ENCODE peak calls at places on chromosomes 12 and 14, in five cellular contexts. G, W, P, X and V are unnamed samples. For H3K4me1, the result is how much of the 10 kb centered on the place peaks cover.

GRCh38 chr14:37124617-37125016 is 47.8 kb downstream of the SLC25A21 start:
- DNase-seq in X (no peak), G (no peak), P (no peak), W (no peak), V (no peak)

GRCh38 chr12:124303579-124304313 is 8.9 kb downstream of the RFLNA start:
- DNase-seq in P (no peak), G (no peak), W (no peak), X (no peak), V (no peak)

GRCh38 chr12:131428086-131428685 is 282.7 kb upstream of the SFSWAP start:
- DNase-seq in X (no peak), P (no peak), W (no peak), G (no peak), V (peak)

GRCh38 chr14:76784881-76785280 is 23.6 kb downstream of the VASH1 start:
- DNase-seq in X (no peak), P (peak), W (peak), G (peak), V (peak)

GRCh38 chr12:14774944-14775651 is 28.2 kb downstream of the WBP11 start:
- DNase-seq in P (peak), G (no peak), X (peak), W (peak), V (peak)

GRCh38 chr12:115223322-115223721 is 539.3 kb upstream of the TBX3 start:
- DNase-seq in X (no peak), W (peak), P (peak), G (no peak), V (no peak)

GRCh38 chr14:103111297-103111981 is 11.8 kb upstream of the TNFAIP2 start:
- DNase-seq in X (no peak), P (no peak), W (no peak), G (no peak), V (no peak)

GRCh38 chr12:52216107-52216506 is 16.9 kb upstream of the KRT7 start:
- DNase-seq in G (no peak), W (peak), P (no peak), X (no peak), V (no peak)

GRCh38 chr12:111557271-111558106 is 41.6 kb downstream of the ATXN2 start:
- DNase-seq in P (no peak), G (no peak), W (peak), X (no peak), V (no peak)

GRCh38 chr12:51531982-51532497 is 59.0 kb upstream of the SCN8A start:
- DNase-seq in G (peak), W (peak), P (peak), X (peak), V (peak)

GRCh38 chr14:73712071-73712506 is 2.1 kb downstream of the PNMA1 start:
- DNase-seq in X (no peak), W (peak), P (peak), G (no peak), V (no peak)
- H3K4me3 ChIP-seq in X (peak), W (peak), P (peak), G (peak), V (peak)

DNA sequence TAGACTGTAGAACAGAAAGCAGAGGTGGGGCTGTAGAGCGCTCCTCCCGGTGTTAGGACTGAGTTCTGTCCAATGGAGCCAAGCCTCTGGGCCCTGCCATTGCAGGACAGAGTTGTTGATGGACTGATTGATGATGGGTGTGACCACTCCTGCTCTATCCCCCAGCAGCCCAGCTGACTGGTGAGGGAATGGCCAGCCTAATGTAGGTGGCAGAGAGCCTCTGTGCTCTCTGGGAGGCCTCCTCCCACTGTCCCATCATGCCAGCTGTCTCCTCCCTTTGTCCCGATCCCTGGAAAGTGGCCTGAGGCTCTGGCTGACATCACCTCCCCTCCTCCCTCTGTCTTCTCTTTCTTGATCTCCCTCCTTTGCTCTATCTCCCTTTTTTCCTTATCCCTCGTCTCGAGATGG is 804 bp downstream of the EFS start:
- DNase-seq in W (no peak), P (peak), G (peak), X (peak), V (no peak)
- H3K4me1 ChIP-seq in W (under half), P (under half), G (under half), X (under half), V (under half)

DNA sequence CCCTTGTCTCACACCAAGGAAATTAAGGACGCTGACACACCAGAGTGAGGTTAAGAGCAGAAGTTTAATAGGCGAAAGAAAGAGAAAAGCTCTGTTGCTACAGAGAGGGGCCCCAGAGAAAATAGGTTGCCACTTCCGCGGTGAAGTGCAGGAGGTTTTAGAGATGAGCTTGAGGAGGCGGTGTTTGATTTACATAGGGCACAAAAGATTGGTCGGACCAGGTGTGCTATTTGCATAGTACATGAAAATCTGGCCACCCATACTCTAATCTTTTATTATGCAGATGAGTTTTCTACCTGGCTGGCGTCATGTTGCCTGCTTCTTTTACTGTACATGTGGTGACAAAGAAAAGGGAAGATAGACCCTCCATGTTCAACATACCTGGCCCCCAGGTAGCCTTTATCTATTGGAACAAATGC is 23.3 kb upstream of the MYF6 start:
- DNase-seq in G (no peak), P (no peak), W (no peak), X (no peak), V (no peak)
- H3K27ac ChIP-seq in G (no peak), P (no peak), W (no peak), X (no peak), V (no peak)

GRCh38 chr14:93971635-93972027 is 4.7 kb downstream of the ASB2 start:
- DNase-seq in G (no peak), W (no peak), X (no peak), P (no peak), V (no peak)

GRCh38 chr14:93970967-93971634 is 5.3 kb downstream of the ASB2 start:
- DNase-seq in P (no peak), W (peak), X (no peak), G (no peak), V (no peak)

GRCh38 chr14:93974299-93974698 is 2.1 kb downstream of the ASB2 start:
- DNase-seq in X (no peak), W (no peak), P (no peak), G (no peak), V (no peak)

GRCh38 chr14:93973607-93974006 is 2.8 kb downstream of the ASB2 start:
- DNase-seq in G (no peak), W (no peak), X (no peak), P (no peak), V (no peak)

DNA sequence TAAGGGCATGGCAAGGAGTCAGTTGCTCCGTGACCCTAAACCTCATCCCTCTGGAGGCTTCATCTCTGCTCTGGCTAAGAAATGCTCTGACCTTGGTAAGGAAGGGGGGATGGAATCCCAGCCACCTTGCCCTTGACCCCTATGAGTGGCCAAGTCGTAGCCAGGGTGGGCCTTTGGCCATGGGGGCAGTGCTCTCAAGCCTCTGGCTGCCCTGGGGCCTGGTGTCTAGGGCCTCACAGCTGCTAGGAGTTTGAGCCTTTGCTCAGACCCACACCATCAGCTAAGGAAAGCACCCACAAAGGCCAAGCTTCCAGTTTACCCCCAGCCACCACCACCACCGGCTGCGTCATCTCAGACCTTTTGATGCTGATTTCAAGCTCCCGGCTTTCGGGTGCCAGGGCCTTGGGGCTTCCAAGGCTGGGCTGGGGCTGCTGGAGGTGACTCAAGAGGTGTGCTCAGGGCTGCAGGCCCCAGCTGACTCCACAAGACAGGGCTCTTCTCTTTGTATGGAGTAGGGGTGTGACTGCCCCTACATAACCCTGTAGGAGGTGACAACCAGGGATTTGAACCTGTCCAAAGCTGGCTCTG is 3.7 kb downstream of the ASB2 start:
- DNase-seq in W (no peak), P (no peak), X (no peak), G (no peak), V (no peak)
- H3K4me3 ChIP-seq in W (no peak), P (no peak), X (no peak), G (no peak), V (no peak)

DNA sequence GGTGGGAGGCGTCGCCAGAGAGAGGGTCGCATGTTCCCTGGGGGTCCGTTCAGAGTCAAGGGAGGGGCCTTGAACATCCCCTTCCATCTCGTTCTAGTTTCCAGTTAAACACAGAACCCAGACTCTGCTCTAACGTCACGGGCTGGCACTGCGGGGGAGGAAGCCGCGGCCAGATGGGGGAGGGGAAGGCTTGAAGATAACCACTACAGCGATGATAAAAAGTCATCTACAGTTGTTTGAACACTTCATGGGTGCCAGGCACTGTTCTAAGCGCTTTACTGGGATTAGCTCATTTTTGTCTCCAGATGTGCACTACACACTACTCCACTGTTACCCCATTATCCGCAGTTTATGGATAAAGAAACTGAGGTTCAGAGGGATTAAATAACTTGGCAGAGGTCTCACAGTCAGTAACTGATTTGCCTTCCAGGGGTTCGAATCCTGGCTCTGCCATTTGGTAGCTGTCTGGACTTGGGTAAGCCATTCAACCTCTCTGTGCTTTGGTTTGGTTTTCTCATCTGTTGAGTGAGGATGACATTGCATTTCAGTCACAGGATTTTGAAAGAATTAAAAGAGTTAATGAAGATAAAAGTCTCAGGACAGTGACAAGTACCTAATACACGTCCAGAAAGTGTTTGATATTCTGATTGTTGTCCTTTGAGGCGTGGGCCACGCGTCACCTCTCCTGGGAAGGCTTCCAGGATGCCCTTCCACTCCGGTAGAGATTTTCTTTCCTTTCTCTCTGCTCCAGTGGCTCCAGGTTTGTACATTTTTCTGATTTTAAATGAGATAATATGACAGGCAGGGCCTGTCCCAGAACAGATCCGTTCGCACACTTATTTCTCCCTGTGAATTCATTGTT is 798 bp upstream of the RASAL1 start:
- DNase-seq in W (no peak), X (no peak), P (no peak), G (no peak), V (no peak)
- H3K4me1 ChIP-seq in W (under half), X (under half), P (under half), G (under half), V (under half)

DNA sequence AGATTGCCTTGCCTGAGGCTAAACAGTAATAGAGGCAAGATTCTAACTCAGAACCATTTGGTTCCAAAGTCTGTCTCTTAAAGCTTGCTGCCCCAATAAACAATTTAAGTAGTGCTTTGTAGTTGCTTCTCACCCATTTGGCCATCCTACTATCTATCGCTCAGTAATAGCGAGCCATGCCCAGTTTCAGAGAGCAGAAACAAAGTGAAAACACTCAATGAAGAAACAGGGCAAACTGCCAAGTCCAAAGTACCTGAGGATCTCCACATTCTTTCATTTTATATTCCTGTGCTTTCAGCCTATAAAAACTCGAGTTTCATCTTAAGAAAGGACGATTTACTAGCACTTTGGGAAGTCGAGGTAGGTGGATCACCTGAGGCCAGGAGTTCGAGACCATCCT is 103.3 kb upstream of the BBS10 start:
- DNase-seq in X (no peak), G (no peak), P (no peak), W (no peak), V (no peak)
- H3K27ac ChIP-seq in X (no peak), G (no peak), P (no peak), W (no peak), V (no peak)

GRCh38 chr14:73741876-73742519 is 27.8 kb upstream of the PNMA1 start:
- DNase-seq in G (no peak), W (no peak), X (no peak), P (peak), V (no peak)

GRCh38 chr14:73742520-73743238 is 28.5 kb upstream of the PNMA1 start:
- DNase-seq in X (no peak), W (no peak), G (no peak), P (no peak), V (no peak)

GRCh38 chr14:73744874-73745529 is 30.8 kb upstream of the PNMA1 start:
- DNase-seq in P (no peak), X (peak), W (no peak), G (no peak), V (peak)

GRCh38 chr14:73744175-73744867 is 30.1 kb upstream of the PNMA1 start:
- DNase-seq in P (no peak), W (no peak), X (no peak), G (no peak), V (no peak)

DNA sequence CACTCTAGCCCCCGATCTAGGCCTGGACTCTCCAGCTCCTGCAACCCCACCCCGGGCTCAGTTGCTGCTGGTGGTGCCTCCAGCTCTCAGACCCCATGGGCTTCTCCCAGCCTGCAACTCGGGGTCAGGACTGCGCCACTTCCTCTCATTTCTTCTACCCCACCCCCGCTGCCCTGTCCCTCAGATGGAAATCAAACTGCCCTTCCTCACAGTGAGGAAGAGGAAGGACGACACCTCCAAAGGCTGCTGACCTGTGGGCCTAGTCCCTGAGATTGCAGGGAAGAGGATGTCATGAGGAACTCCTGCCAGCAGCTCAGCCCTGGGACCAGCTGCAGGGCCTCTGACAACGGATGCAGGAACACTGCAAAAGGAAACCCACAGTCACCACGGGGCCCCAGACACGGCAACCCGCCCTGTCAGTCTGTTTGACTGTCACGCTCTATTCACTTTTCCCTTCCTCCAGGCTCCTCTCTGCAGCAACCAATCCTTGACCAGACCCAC is 29.3 kb upstream of the PNMA1 start:
- DNase-seq in G (no peak), W (no peak), X (no peak), P (peak), V (no peak)
- H3K4me3 ChIP-seq in G (no peak), W (no peak), X (no peak), P (no peak), V (no peak)

GRCh38 chr14:55327179-55327578 is 56.0 kb downstream of the FBXO34 start:
- DNase-seq in X (no peak), P (no peak), W (no peak), G (no peak), V (no peak)

GRCh38 chr14:55323910-55324309 is 52.7 kb downstream of the FBXO34 start:
- DNase-seq in G (no peak), X (no peak), W (no peak), P (no peak), V (no peak)

GRCh38 chr14:55329999-55330710 is 58.9 kb downstream of the FBXO34 start:
- DNase-seq in P (no peak), X (no peak), G (no peak), W (peak), V (no peak)

GRCh38 chr14:55328317-55328716 is 57.1 kb downstream of the FBXO34 start:
- DNase-seq in P (peak), G (no peak), X (no peak), W (peak), V (no peak)

DNA sequence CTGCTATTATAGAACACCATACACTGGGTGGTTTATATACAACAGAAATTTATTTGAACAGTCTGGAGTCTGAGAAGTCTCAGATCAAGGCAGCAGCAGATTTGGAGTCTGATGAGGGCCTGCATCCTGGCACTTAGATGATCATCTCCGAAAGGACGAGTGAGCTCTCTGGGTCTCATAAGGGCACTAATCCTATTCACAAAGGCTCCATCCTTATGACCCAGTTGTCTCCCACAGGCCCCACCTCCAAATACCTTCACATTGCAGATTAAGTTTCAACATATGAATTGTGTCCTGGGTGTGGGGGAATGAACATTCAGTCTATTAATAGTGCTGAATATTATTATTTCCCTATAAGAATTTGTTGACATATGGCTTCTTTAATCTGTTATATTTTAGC is 53.6 kb downstream of the FBXO34 start:
- DNase-seq in W (no peak), X (no peak), G (no peak), P (no peak), V (no peak)
- H3K4me1 ChIP-seq in W (under half), X (under half), G (under half), P (under half), V (under half)

DNA sequence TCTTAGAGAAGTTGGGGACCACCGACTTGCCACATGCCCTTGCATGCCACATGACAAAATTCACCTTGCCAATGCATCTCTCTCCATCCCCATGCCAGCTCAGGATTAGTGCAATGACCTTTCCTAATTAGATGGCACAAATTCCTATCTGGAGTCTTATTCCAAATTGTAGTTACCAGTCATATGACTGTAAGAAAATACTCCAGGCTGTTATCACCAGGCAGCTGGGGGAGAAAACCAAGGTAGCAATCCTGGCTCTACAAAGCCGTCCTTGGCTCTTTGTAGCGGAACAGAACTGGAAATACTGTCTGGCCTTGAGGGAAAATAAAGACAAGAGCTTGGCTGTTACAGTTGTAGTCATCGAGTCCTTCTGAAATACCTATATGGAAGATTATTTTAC is 208.5 kb upstream of the DIO2 start:
- DNase-seq in G (no peak), W (no peak), X (no peak), P (no peak), V (no peak)
- H3K27ac ChIP-seq in G (no peak), W (no peak), X (no peak), P (no peak), V (no peak)